ENCODE peak calls at places on chromosomes 12 and 14, in five cellular contexts. E is ovary, S is cardiac muscle cell, U is PC-3, V is uterus. G is an unnamed sample.

GRCh38 chr14:32513571-32514009 is 184.5 kb downstream of the AKAP6 start:
- DNase-seq in E (no peak), S (peak; percentile 33), U (peak; percentile 49), V (no peak), G (no peak)

GRCh38 chr14:104004849-104005248 is 62.5 kb upstream of the RD3L start:
- DNase-seq in E (no peak), S (no peak), U (no peak), V (no peak), G (no peak)

GRCh38 chr12:123951467-123951866 is 21.2 kb downstream of the CCDC92 start:
- DNase-seq in E (no peak), S (no peak), U (no peak), V (no peak), G (no peak)

GRCh38 chr12:127628655-127629054 is 638.3 kb upstream of the TMEM132C start:
- DNase-seq in E (no peak), S (no peak), U (peak; percentile 42), V (no peak), G (no peak)

GRCh38 chr12:5612556-5613421 is 180.9 kb downstream of the NTF3 start:
- DNase-seq in E (no peak), S (no peak), U (no peak), V (no peak), G (no peak)

GRCh38 chr14:59213368-59214315 is 25.2 kb downstream of the DAAM1 start:
- DNase-seq in E (no peak), S (no peak), U (peak; percentile 33), V (no peak), G (no peak)

GRCh38 chr14:93102141-93102540 is 13.6 kb downstream of the ITPK1 start:
- DNase-seq in E (no peak), S (no peak), U (no peak), V (no peak), G (no peak)

GRCh38 chr12:67271976-67272375 is 2.8 kb downstream of the CAND1 start:
- DNase-seq in E (no peak), S (no peak), U (no peak), V (no peak), G (no peak)

GRCh38 chr14:54329082-54329695 is 67.6 kb upstream of the CDKN3 start:
- DNase-seq in E (peak; percentile 26), S (peak; percentile 80), U (peak; percentile 96), V (peak; percentile 20), G (peak; percentile 23)

GRCh38 chr12:6120796-6121473 is 3.5 kb downstream of the VWF start:
- DNase-seq in E (no peak), S (no peak), U (no peak), V (no peak), G (no peak)

GRCh38 chr12:122127839-122128238 is 46.2 kb downstream of the IL31 start:
- DNase-seq in E (no peak), S (no peak), U (no peak), V (no peak), G (no peak)

GRCh38 chr12:113306382-113306781 is 28.5 kb downstream of the SLC8B1 start:
- DNase-seq in E (no peak), S (no peak), U (peak; percentile 68), V (no peak), G (no peak)

GRCh38 chr12:10408842-10409241 is 715 bp downstream of the KLRC4 start:
- DNase-seq in E (no peak), S (no peak), U (no peak), V (no peak), G (no peak)

GRCh38 chr14:98900721-98901272 is 371.2 kb downstream of the BCL11B start:
- DNase-seq in E (no peak), S (no peak), U (no peak), V (no peak), G (no peak)

GRCh38 chr12:104605685-104606084 is 148.9 kb downstream of the CHST11 start:
- DNase-seq in E (no peak), S (no peak), U (no peak), V (peak; percentile 41), G (peak; percentile 5)

GRCh38 chr12:52674416-52674775 is 5.8 kb downstream of the KRT1 start:
- DNase-seq in E (no peak), S (no peak), U (no peak), V (no peak), G (no peak)

GRCh38 chr12:122459211-122459610 is 36.7 kb upstream of the CLIP1 start:
- DNase-seq in E (no peak), S (no peak), U (no peak), V (no peak), G (no peak)

GRCh38 chr12:65203376-65203775 is 34.0 kb downstream of the LEMD3 start:
- DNase-seq in E (no peak), S (no peak), U (no peak), V (no peak), G (no peak)

GRCh38 chr12:62291888-62292760 is 31.9 kb downstream of the USP15 start:
- DNase-seq in E (no peak), S (peak; percentile 18), U (peak; percentile 54), V (no peak), G (peak; percentile 70)

GRCh38 chr12:103387385-103387784 is 108.4 kb downstream of the C12orf42 start:
- DNase-seq in E (no peak), S (no peak), U (no peak), V (no peak), G (no peak)

GRCh38 chr12:107027304-107028053 is 40.5 kb upstream of the MTERF2 start:
- DNase-seq in E (no peak), S (peak; percentile 96), U (peak; percentile 98), V (peak; percentile 22), G (no peak)

GRCh38 chr14:67461341-67461985 is 27.1 kb downstream of the TMEM229B start:
- DNase-seq in E (no peak), S (peak; percentile 42), U (no peak), V (no peak), G (no peak)

GRCh38 chr14:95953111-95953724 is 76.6 kb downstream of the TUNAR start:
- DNase-seq in E (no peak), S (no peak), U (no peak), V (no peak), G (no peak)

GRCh38 chr12:12017798-12018197 is 52.9 kb upstream of the BCL2L14 start:
- DNase-seq in E (no peak), S (peak; percentile 20), U (no peak), V (no peak), G (no peak)

GRCh38 chr12:71214511-71215285 is 56.9 kb upstream of the TSPAN8 start:
- DNase-seq in E (no peak), S (no peak), U (no peak), V (no peak), G (no peak)

DNA sequence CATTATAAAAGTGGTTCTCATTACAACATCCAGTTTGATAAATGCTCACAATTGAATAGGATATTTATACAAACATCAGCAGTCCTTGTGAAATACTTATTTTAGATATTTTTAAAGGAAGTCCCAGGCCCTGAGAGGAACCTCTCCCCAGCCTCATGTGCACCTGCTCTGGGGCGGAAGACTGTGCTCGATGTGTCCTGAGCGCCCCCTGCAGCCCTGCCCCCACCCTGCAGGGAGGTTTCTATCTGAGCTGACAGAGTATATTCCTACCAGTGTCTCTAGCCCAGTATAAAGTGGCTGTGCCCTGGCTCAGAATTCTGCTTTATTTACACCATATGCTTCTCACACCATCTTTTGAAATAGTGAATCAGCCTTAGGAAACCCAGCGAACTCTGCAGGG is 1349.1 kb downstream of the TMEM121 start:
- DNase-seq in E (peak; percentile 59), S (no peak), U (no peak), V (no peak), G (peak; percentile 74)
- TF ChIP-seq CTCF in E (no peak), S (no peak), U (peak; percentile 16), V (no peak), G (peak; percentile 62)

DNA sequence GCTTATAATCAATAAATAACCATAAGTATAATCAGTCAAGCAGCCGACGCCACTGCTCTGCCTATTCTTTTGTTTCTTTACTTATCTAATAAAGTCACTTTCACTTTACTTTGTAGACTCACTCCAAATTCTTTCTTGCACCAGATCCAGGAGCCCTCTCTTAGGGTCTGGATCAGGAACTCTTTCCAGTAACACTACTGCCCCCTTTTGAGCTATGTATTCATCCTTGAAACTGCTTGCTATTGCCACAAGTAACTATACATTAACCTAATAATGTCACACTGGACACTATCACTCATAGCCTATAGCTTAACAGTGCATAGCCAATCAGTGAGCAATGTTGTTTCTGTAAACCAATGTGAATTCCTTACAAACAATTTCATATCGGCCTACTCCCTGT is 2.8 kb upstream of the NID2 start:
- DNase-seq in E (no peak), S (peak; percentile 72), U (peak; percentile 44), V (no peak), G (no peak)
- TF ChIP-seq CTCF in E (no peak), S (peak; percentile 49), U (peak; percentile 54), V (no peak), G (no peak)

DNA sequence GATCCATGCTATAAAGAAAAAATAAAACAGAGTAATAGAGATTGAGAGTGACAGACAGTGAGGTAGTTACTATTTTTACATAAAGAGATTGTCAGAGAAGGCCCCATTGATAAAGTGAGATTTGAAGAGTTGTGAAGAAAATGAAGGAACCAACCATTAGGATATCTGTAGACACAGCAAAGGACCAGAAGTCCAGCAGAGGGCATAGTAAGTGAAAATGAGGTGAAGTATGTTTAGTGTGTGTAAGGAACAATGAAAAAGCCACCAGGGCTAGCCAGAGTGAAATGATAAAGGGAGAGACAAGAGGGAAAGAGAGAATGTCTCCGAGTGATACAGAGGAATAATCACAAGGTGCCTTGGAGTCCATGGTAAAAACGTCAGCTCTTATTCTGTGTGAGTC is 411.0 kb downstream of the NELL2 start:
- DNase-seq in E (no peak), S (no peak), U (peak; percentile 15), V (no peak), G (no peak)
- TF ChIP-seq CTCF in E (no peak), S (no peak), U (peak; percentile 46), V (no peak), G (no peak)

DNA sequence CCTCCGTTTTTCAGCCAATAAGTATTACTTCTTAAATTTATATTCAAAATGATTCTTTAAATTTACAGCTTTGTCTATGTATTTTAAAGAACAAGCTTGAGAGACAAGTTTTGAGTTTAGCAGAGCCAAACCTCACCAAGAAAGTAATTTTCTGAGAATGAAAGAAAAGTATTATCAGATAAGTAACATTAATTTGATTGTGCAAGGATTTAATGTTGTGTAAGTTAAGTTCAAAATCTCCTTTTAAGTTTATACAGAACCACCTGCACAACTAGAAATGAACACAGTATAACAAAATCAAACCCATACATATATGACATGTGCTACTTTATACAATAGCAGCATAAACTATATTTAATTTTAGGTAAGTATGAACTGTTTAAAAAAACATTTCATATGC is 63.5 kb downstream of the SYT10 start:
- DNase-seq in E (no peak), S (no peak), U (no peak), V (no peak), G (no peak)
- TF ChIP-seq CTCF in E (no peak), S (no peak), U (no peak), V (no peak), G (no peak)

GRCh38 chr12:47273191-47273626 is 193.4 kb upstream of the AMIGO2 start:
- DNase-seq in E (no peak), S (no peak), U (peak; percentile 46), V (no peak), G (no peak)
- TF ChIP-seq CTCF in E (no peak), S (no peak), U (no peak), V (no peak), G (no peak)

GRCh38 chr12:31899136-31899535 is 60.1 kb upstream of the RESF1 start:
- DNase-seq in E (no peak), S (no peak), U (no peak), V (no peak), G (no peak)
- TF ChIP-seq CTCF in E (no peak), S (no peak), U (no peak), V (no peak), G (no peak)

GRCh38 chr14:89015016-89015415 is 190.6 kb downstream of the TTC8 start:
- DNase-seq in E (no peak), S (peak; percentile 35), U (peak; percentile 47), V (no peak), G (no peak)
- TF ChIP-seq CTCF in E (no peak), S (peak; percentile 32), U (peak; percentile 60), V (no peak), G (no peak)

G was measured in activated CD8-positive, alpha-beta T cell treated with anti-CD3 and anti-CD28 coated beads for 36 hours.